ENCODE peak calls at places on chromosomes 4 and X, in seven cellular contexts. D is activated CD4-positive, alpha-beta T cell treated with anti-CD3 and anti-CD28 coated beads, Interleukin-2, amount 50 U/mL, for 24 hours; H is retina; I is cerebellar cortex; O is Right ventricle myocardium inferior; U is T-helper 22 cell; Z is T-cell. F is an unnamed sample.

GRCh38 chr4:78059524-78059889 is 2.4 kb downstream of the FRAS1 start:
- DNase-seq in Z (no peak), O (no peak), U (no peak), H (peak; percentile 74), I (peak; percentile 33), D (no peak), F (peak; percentile 79)

GRCh38 chr4:31037714-31038113 is 317.5 kb downstream of the PCDH7 start:
- DNase-seq in H (no peak), Z (no peak), I (no peak), D (no peak), U (no peak), O (no peak), F (no peak)

GRCh38 chrX:38212246-38212645 is 8.4 kb downstream of the SRPX start:
- DNase-seq in D (no peak), O (no peak), U (no peak), H (no peak), I (no peak), Z (no peak), F (no peak)

GRCh38 chrX:119495734-119496520 is 27.7 kb downstream of the SLC25A5 start:
- DNase-seq in I (no peak), O (no peak), Z (no peak), U (no peak), D (no peak), H (no peak), F (no peak)

GRCh38 chr4:76301068-76301774 is 5.3 kb upstream of the STBD1 start:
- DNase-seq in H (no peak), D (no peak), I (no peak), Z (no peak), O (no peak), U (no peak), F (peak; percentile 24)

GRCh38 chr4:136078971-136079370 is 1453.3 kb downstream of the PCDH18 start:
- DNase-seq in H (no peak), O (no peak), D (no peak), I (no peak), Z (no peak), U (no peak), F (no peak)

GRCh38 chr4:142549726-142550463 is 296.2 kb downstream of the INPP4B start:
- DNase-seq in H (no peak), D (no peak), Z (no peak), O (no peak), I (peak; percentile 84), U (no peak), F (no peak)

GRCh38 chr4:121951570-121952110 is at the start of gene TRPC3:
- DNase-seq in D (no peak), O (peak; percentile 70), H (peak; percentile 87), U (no peak), I (no peak), Z (no peak), F (no peak)

GRCh38 chrX:16310326-16310725 is 143.0 kb downstream of the MAGEB17 start:
- DNase-seq in U (no peak), Z (no peak), I (no peak), H (no peak), O (no peak), D (no peak), F (no peak)

GRCh38 chrX:153392642-153393321 is 8.4 kb downstream of the PNMA6E start:
- DNase-seq in D (no peak), O (no peak), I (no peak), H (no peak), Z (no peak), U (no peak), F (no peak)

GRCh38 chr4:102196221-102196620 is 149.1 kb downstream of the SLC39A8 start:
- DNase-seq in Z (no peak), U (no peak), I (no peak), O (no peak), H (no peak), D (no peak), F (no peak)

GRCh38 chr4:163492951-163493504 is 1.5 kb upstream of the TMA16 start:
- DNase-seq in D (no peak), U (no peak), H (no peak), O (no peak), Z (no peak), I (no peak), F (peak; percentile 34)